ENCODE peak calls at places on chromosomes 13 and 19, in seven cellular contexts. One of them, this sample, is unnamed. For H3K4me1, the result is how much of the 10 kb centered on the place peaks cover.

GRCh38 chr13:48773531-48774275 is 120.0 kb downstream of the CYSLTR2 start:
- DNase-seq in neuronal stem cell: no peak
- DNase-seq in heart left ventricle: no peak
- DNase-seq in tibial nerve: no peak
- DNase-seq in fibroblast of lung: no peak
- DNase-seq in suprapubic skin: no peak
- DNase-seq in left ventricle myocardium inferior: no peak
- DNase-seq in this sample: no peak

GRCh38 chr13:31957772-31958171 is 73.8 kb upstream of the FRY start:
- DNase-seq in left ventricle myocardium inferior: no peak
- DNase-seq in fibroblast of lung: no peak
- DNase-seq in heart left ventricle: no peak
- DNase-seq in suprapubic skin: no peak
- DNase-seq in neuronal stem cell: no peak
- DNase-seq in tibial nerve: no peak
- DNase-seq in this sample: no peak

GRCh38 chr19:34596989-34597388 is 80.0 kb downstream of the SCGB2B2 start:
- DNase-seq in tibial nerve: no peak
- DNase-seq in heart left ventricle: no peak
- DNase-seq in neuronal stem cell: no peak
- DNase-seq in suprapubic skin: no peak
- DNase-seq in fibroblast of lung: no peak
- DNase-seq in left ventricle myocardium inferior: no peak
- DNase-seq in this sample: no peak

GRCh38 chr19:14366529-14366928 is 14.7 kb upstream of the ADGRE5 start:
- DNase-seq in tibial nerve: peak
- DNase-seq in suprapubic skin: peak
- DNase-seq in left ventricle myocardium inferior: peak
- DNase-seq in fibroblast of lung: peak
- DNase-seq in neuronal stem cell: no peak
- DNase-seq in heart left ventricle: peak
- DNase-seq in this sample: peak

GRCh38 chr19:1250374-1251232 is 2.2 kb downstream of the MIDN start:
- DNase-seq in fibroblast of lung: peak
- DNase-seq in heart left ventricle: peak
- DNase-seq in neuronal stem cell: peak
- DNase-seq in left ventricle myocardium inferior: peak
- DNase-seq in suprapubic skin: peak
- DNase-seq in tibial nerve: no peak
- DNase-seq in this sample: peak

GRCh38 chr19:43662487-43662886 is 7.5 kb downstream of the PLAUR start:
- DNase-seq in neuronal stem cell: no peak
- DNase-seq in suprapubic skin: no peak
- DNase-seq in tibial nerve: no peak
- DNase-seq in fibroblast of lung: no peak
- DNase-seq in left ventricle myocardium inferior: no peak
- DNase-seq in heart left ventricle: no peak
- DNase-seq in this sample: no peak

GRCh38 chr13:97912139-97912535 is 41.3 kb upstream of the IPO5 start:
- DNase-seq in suprapubic skin: no peak
- DNase-seq in heart left ventricle: no peak
- DNase-seq in neuronal stem cell: no peak
- DNase-seq in tibial nerve: no peak
- DNase-seq in fibroblast of lung: no peak
- DNase-seq in left ventricle myocardium inferior: no peak
- DNase-seq in this sample: no peak

GRCh38 chr13:63501702-63502101 is 2086.1 kb upstream of the PCDH20 start:
- DNase-seq in tibial nerve: no peak
- DNase-seq in fibroblast of lung: peak
- DNase-seq in suprapubic skin: no peak
- DNase-seq in heart left ventricle: no peak
- DNase-seq in neuronal stem cell: no peak
- DNase-seq in left ventricle myocardium inferior: no peak
- DNase-seq in this sample: no peak

DNA sequence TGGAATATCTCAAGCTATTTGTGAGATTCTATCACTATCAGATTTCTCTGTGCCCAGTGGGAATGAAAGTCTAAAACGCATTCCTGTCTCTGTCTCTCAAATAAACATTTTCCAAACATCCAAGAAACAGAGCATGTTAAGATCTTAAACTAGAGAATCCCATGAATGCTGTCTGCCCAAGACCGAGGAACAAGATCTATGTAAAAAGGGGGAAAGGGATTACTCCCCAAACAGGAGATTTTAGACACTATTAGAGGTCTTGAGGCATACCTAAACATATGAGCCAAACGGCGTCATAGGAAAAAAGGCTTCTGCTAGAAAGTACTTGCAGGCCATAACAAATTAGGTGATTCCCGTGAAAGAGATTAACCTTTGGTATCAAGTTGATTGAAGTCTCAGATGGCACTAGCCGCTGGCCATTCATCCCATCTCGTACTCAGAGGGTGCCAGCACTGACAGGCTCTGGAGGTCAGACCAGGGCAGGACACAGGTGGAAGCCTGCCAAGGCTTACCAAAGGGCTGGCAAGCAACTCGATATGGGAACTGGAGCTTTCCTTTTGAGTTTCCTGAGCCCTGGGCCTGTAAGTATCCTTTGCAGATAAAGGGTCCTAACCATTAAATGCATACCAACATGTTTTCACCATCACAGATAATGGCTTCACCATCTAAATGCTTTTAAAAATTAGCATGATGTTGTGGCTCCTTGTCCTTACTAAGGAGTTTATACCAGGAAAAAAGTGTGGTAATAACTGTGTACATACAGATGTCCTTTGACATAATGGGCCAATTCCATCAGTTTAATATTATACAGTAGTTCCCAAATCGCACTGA is 225.2 kb downstream of the FOXO1 start:
- DNase-seq in fibroblast of lung: peak
- DNase-seq in suprapubic skin: peak
- DNase-seq in left ventricle myocardium inferior: peak
- DNase-seq in neuronal stem cell: no peak
- DNase-seq in tibial nerve: peak
- DNase-seq in heart left ventricle: peak
- DNase-seq in this sample: no peak
- H3K27ac ChIP-seq in fibroblast of lung: no peak
- H3K27ac ChIP-seq in suprapubic skin: peak
- H3K27ac ChIP-seq in left ventricle myocardium inferior: peak
- H3K27ac ChIP-seq in neuronal stem cell: no peak
- H3K27ac ChIP-seq in tibial nerve: peak
- H3K27ac ChIP-seq in heart left ventricle: peak
- H3K27ac ChIP-seq in this sample: no peak

DNA sequence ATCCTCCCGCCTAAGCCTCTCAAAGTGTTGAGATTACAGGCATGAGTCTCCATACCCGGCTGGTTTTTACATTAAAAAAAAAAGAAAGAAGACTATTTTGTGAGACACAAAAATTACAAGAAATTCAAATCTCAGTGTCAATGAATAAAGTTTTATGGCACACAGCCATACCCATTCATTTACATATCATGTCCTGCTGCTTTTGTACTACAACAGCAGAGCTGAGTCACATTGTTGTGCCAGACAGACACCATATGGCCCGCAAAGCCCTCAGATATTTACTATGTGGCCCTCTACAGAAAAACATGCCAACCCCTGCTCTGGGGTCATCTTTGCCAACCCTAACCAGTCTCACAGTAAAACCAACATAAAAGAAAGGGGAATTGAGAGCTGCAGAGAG is 5.3 kb downstream of the SMIM7 start:
- DNase-seq in heart left ventricle: no peak
- DNase-seq in left ventricle myocardium inferior: no peak
- DNase-seq in neuronal stem cell: no peak
- DNase-seq in suprapubic skin: no peak
- DNase-seq in tibial nerve: no peak
- DNase-seq in fibroblast of lung: peak
- DNase-seq in this sample: no peak
- H3K4me3 ChIP-seq in heart left ventricle: no peak
- H3K4me3 ChIP-seq in left ventricle myocardium inferior: no peak
- H3K4me3 ChIP-seq in neuronal stem cell: no peak
- H3K4me3 ChIP-seq in suprapubic skin: no peak
- H3K4me3 ChIP-seq in tibial nerve: no peak
- H3K4me3 ChIP-seq in fibroblast of lung: no peak
- H3K4me3 ChIP-seq in this sample: no peak

DNA sequence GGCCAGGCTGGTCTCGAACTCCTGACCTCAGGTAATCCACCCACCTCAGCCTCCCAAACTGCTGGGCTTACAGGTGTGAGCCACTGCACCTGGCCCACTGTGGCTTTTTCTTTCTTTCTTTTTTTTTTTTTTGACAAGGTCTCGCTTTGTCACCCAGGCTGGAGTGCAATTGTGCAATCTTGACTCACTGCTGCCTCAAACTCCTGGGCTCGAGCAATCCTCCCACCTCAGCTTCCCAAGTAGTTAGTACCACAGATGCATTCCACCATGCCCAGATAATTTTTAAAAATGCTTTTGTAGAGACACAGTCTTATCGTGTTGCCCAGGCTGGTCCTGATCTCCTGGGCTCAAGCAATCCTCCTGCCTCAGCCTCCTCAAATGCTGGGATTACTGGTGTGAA is 12.1 kb upstream of the FCGBP start:
- DNase-seq in heart left ventricle: no peak
- DNase-seq in left ventricle myocardium inferior: no peak
- DNase-seq in tibial nerve: no peak
- DNase-seq in neuronal stem cell: no peak
- DNase-seq in fibroblast of lung: no peak
- DNase-seq in suprapubic skin: no peak
- DNase-seq in this sample: no peak
- H3K4me1 ChIP-seq in heart left ventricle: under half
- H3K4me1 ChIP-seq in left ventricle myocardium inferior: under half
- H3K4me1 ChIP-seq in tibial nerve: under half
- H3K4me1 ChIP-seq in neuronal stem cell: under half
- H3K4me1 ChIP-seq in fibroblast of lung: under half
- H3K4me1 ChIP-seq in suprapubic skin: under half
- H3K4me1 ChIP-seq in this sample: half or more

DNA sequence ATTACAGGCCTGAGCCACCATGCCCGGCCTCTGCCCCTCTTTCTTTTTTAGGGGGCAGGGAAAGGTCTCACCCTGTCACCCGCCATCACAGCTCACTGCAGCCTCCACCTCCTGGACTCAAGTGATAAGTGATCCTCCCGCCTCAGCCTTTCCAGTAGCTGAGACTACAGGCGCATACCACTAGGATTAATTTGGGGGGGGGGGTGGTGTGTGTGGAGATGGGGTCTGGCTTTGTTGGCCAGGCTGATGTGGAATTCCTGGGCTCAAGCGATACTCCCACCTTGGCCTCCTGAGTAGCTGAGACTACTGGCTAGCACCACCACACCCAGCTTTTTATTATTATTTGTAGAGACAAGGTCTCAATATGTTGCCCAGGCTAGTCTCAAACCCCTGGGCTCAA is 4.2 kb downstream of the APOE start:
- DNase-seq in neuronal stem cell: no peak
- DNase-seq in tibial nerve: no peak
- DNase-seq in fibroblast of lung: no peak
- DNase-seq in heart left ventricle: no peak
- DNase-seq in left ventricle myocardium inferior: no peak
- DNase-seq in suprapubic skin: no peak
- DNase-seq in this sample: no peak
- H3K27ac ChIP-seq in neuronal stem cell: no peak
- H3K27ac ChIP-seq in tibial nerve: no peak
- H3K27ac ChIP-seq in fibroblast of lung: no peak
- H3K27ac ChIP-seq in heart left ventricle: no peak
- H3K27ac ChIP-seq in left ventricle myocardium inferior: no peak
- H3K27ac ChIP-seq in suprapubic skin: no peak
- H3K27ac ChIP-seq in this sample: no peak

DNA sequence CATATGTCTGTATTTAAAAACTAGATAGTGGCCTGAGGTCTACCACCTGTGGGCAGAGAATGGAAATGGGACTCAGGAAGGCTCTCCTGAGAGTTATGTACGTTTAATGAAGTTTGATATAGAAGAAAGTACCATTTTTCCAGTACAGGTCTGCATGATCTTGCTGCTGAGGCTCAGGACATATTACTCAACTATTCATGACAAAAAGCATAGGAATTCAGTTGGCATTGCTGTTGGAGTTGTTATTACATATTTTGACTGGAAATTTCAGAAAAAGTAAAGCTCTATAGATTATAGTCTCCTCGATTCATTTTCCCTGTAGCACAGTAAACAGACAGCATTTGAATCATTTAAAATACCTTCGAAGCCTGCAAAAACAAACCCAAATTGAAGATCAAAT is 469.8 kb downstream of the DCT start:
- DNase-seq in left ventricle myocardium inferior: no peak
- DNase-seq in suprapubic skin: no peak
- DNase-seq in fibroblast of lung: peak
- DNase-seq in neuronal stem cell: no peak
- DNase-seq in heart left ventricle: no peak
- DNase-seq in tibial nerve: no peak
- DNase-seq in this sample: no peak
- H3K4me3 ChIP-seq in left ventricle myocardium inferior: no peak
- H3K4me3 ChIP-seq in suprapubic skin: no peak
- H3K4me3 ChIP-seq in fibroblast of lung: no peak
- H3K4me3 ChIP-seq in neuronal stem cell: no peak
- H3K4me3 ChIP-seq in heart left ventricle: no peak
- H3K4me3 ChIP-seq in tibial nerve: no peak
- H3K4me3 ChIP-seq in this sample: no peak

GRCh38 chr19:17305517-17306284 is at the start of gene MRPL34:
- DNase-seq in heart left ventricle: peak
- DNase-seq in left ventricle myocardium inferior: peak
- DNase-seq in neuronal stem cell: peak
- DNase-seq in suprapubic skin: peak
- DNase-seq in tibial nerve: peak
- DNase-seq in fibroblast of lung: peak
- DNase-seq in this sample: peak
- H3K4me1 ChIP-seq in heart left ventricle: half or more
- H3K4me1 ChIP-seq in left ventricle myocardium inferior: half or more
- H3K4me1 ChIP-seq in neuronal stem cell: under half
- H3K4me1 ChIP-seq in suprapubic skin: half or more
- H3K4me1 ChIP-seq in tibial nerve: under half
- H3K4me1 ChIP-seq in fibroblast of lung: under half
- H3K4me1 ChIP-seq in this sample: under half

GRCh38 chr13:110010433-110011135 is 224.2 kb upstream of the IRS2 start:
- DNase-seq in suprapubic skin: no peak
- DNase-seq in neuronal stem cell: no peak
- DNase-seq in left ventricle myocardium inferior: no peak
- DNase-seq in heart left ventricle: no peak
- DNase-seq in tibial nerve: no peak
- DNase-seq in fibroblast of lung: peak
- DNase-seq in this sample: no peak
- H3K27ac ChIP-seq in suprapubic skin: no peak
- H3K27ac ChIP-seq in neuronal stem cell: no peak
- H3K27ac ChIP-seq in left ventricle myocardium inferior: no peak
- H3K27ac ChIP-seq in heart left ventricle: no peak
- H3K27ac ChIP-seq in tibial nerve: no peak
- H3K27ac ChIP-seq in fibroblast of lung: no peak
- H3K27ac ChIP-seq in this sample: no peak